ENCODE peak calls at places on chromosomes 6 and 20, in four cellular contexts. X is heart left ventricle, G is uterus, H is HCT116. Z is an unnamed sample.

GRCh38 chr6:121771937-121772717 is 336.7 kb downstream of the GJA1 start:
- DNase-seq in X (no peak), G (no peak), H (no peak), Z (no peak)

GRCh38 chr6:157143171-157143884 is 180.0 kb downstream of the TMEM242 start:
- DNase-seq in X (peak; percentile 67), G (no peak), H (no peak), Z (no peak)

GRCh38 chr6:156612361-156612760 is 164.8 kb upstream of the ARID1B start:
- DNase-seq in X (no peak), G (no peak), H (no peak), Z (no peak)

GRCh38 chr6:16787128-16787685 is 25.9 kb upstream of the ATXN1 start:
- DNase-seq in X (no peak), G (no peak), H (no peak), Z (no peak)

GRCh38 chr6:46044876-46045617 is 29.4 kb upstream of the CLIC5 start:
- DNase-seq in X (peak; percentile 68), G (no peak), H (peak; percentile 73), Z (peak; percentile 71)

GRCh38 chr6:14664616-14665315 is 547.2 kb downstream of the CD83 start:
- DNase-seq in X (no peak), G (no peak), H (no peak), Z (peak; percentile 29)

GRCh38 chr6:26578279-26578678 is 18.5 kb upstream of the ABT1 start:
- DNase-seq in X (no peak), G (no peak), H (no peak), Z (no peak)

GRCh38 chr6:157304840-157305675 is 18.3 kb downstream of the TMEM242 start:
- DNase-seq in X (no peak), G (no peak), H (no peak), Z (no peak)

GRCh38 chr20:51562027-51562333 is 19.5 kb upstream of the NFATC2 start:
- DNase-seq in X (no peak), G (no peak), H (no peak), Z (no peak)

GRCh38 chr6:107399927-107400326 is 59.4 kb downstream of the PDSS2 start:
- DNase-seq in X (no peak), G (no peak), H (no peak), Z (no peak)

GRCh38 chr20:1874534-1875168 is 20.6 kb upstream of the SIRPA start:
- DNase-seq in X (peak; percentile 59), G (no peak), H (no peak), Z (no peak)

GRCh38 chr20:43508106-43508505 is 609 bp downstream of the L3MBTL1 start:
- DNase-seq in X (no peak), G (no peak), H (no peak), Z (no peak)

GRCh38 chr6:37804676-37805075 is 14.9 kb upstream of the ZFAND3 start:
- DNase-seq in X (no peak), G (no peak), H (no peak), Z (no peak)

GRCh38 chr6:43006251-43006650 is 7.5 kb downstream of the MEA1 start:
- DNase-seq in X (no peak), G (no peak), H (no peak), Z (no peak)

GRCh38 chr6:12709556-12709955 is 7.0 kb upstream of the PHACTR1 start:
- DNase-seq in X (no peak), G (no peak), H (no peak), Z (no peak)

GRCh38 chr20:35883778-35884540 is 70.3 kb downstream of the SCAND1 start:
- DNase-seq in X (peak; percentile 70), G (peak; percentile 82), H (peak; percentile 85), Z (peak; percentile 69)

GRCh38 chr6:40627316-40627715 is 40.2 kb upstream of the LRFN2 start:
- DNase-seq in X (no peak), G (no peak), H (no peak), Z (no peak)

GRCh38 chr20:39259808-39260207 is 297.7 kb downstream of the DHX35 start:
- DNase-seq in X (no peak), G (no peak), H (no peak), Z (no peak)

GRCh38 chr6:126873351-126873750 is 245.1 kb upstream of the RSPO3 start:
- DNase-seq in X (no peak), G (no peak), H (no peak), Z (no peak)

GRCh38 chr20:9974324-9974723 is 60.5 kb upstream of the ANKEF1 start:
- DNase-seq in X (no peak), G (no peak), H (no peak), Z (no peak)

GRCh38 chr6:1613631-1614447 is 4.1 kb downstream of the FOXC1 start:
- DNase-seq in X (peak; percentile 52), G (no peak), H (no peak), Z (no peak)

GRCh38 chr6:1611322-1611571 is 1.5 kb downstream of the FOXC1 start:
- DNase-seq in X (peak; percentile 30), G (no peak), H (no peak), Z (no peak)

GRCh38 chr6:1611572-1612385 is 2.1 kb downstream of the FOXC1 start:
- DNase-seq in X (peak; percentile 28), G (no peak), H (no peak), Z (no peak)

GRCh38 chr6:1612902-1613301 is 3.2 kb downstream of the FOXC1 start:
- DNase-seq in X (no peak), G (no peak), H (no peak), Z (peak; percentile 94)

DNA sequence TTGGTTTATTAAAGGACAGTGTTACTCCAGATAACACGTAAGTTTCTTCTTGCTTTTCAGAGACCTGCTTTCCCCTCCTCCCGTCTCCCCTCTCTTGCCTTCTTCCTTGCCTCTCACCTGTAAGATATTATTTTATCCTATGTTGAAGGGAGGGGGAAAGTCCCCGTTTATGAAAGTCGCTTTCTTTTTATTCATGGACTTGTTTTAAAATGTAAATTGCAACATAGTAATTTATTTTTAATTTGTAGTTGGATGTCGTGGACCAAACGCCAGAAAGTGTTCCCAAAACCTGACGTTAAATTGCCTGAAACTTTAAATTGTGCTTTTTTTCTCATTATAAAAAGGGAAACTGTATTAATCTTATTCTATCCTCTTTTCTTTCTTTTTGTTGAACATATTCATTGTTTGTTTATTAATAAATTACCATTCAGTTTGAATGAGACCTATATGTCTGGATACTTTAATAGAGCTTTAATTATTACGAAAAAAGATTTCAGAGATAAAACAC is 2.7 kb downstream of the FOXC1 start:
- DNase-seq in X (no peak), G (no peak), H (no peak), Z (no peak)
- TF ChIP-seq POLR2A in X (no peak), G (no peak), H (no peak), Z (no peak)

GRCh38 chr6:36686668-36687513 is 8.4 kb downstream of the CDKN1A start:
- DNase-seq in X (no peak), G (no peak), H (no peak), Z (no peak)
- TF ChIP-seq POLR2A in X (no peak), G (no peak), H (no peak), Z (no peak)

GRCh38 chr20:41553142-41553879 is 64.9 kb downstream of the CHD6 start:
- DNase-seq in X (no peak), G (no peak), H (no peak), Z (no peak)
- TF ChIP-seq POLR2A in X (no peak), G (no peak), H (no peak), Z (no peak)

GRCh38 chr6:33313709-33314514 is at the start of gene TAPBP:
- DNase-seq in X (peak; percentile 62), G (peak; percentile 62), H (no peak), Z (peak; percentile 42)
- TF ChIP-seq POLR2A in X (no peak), G (peak; percentile 40), H (peak; percentile 49), Z (no peak)

GRCh38 chr20:31693987-31694661 is 28.5 kb downstream of the BCL2L1 start:
- DNase-seq in X (no peak), G (no peak), H (no peak), Z (no peak)

GRCh38 chr20:31698243-31698802 is 24.3 kb downstream of the BCL2L1 start:
- DNase-seq in X (no peak), G (no peak), H (no peak), Z (no peak)

GRCh38 chr20:31693402-31693801 is 29.3 kb downstream of the BCL2L1 start:
- DNase-seq in X (no peak), G (no peak), H (no peak), Z (no peak)

GRCh38 chr20:31694842-31695593 is 27.6 kb downstream of the BCL2L1 start:
- DNase-seq in X (no peak), G (no peak), H (no peak), Z (no peak)

GRCh38 chr20:31695849-31696804 is 26.5 kb downstream of the BCL2L1 start:
- DNase-seq in X (no peak), G (no peak), H (peak; percentile 84), Z (peak; percentile 81)
- TF ChIP-seq POLR2A in X (no peak), G (no peak), H (no peak), Z (no peak)

GRCh38 chr6:35729722-35730121 is 7.1 kb upstream of the ARMC12 start:
- DNase-seq in X (no peak), G (no peak), H (no peak), Z (no peak)
- TF ChIP-seq POLR2A in X (no peak), G (no peak), H (no peak), Z (no peak)

GRCh38 chr20:3685341-3685740 is 3.5 kb upstream of the ADAM33 start:
- DNase-seq in X (no peak), G (no peak), H (no peak), Z (no peak)
- TF ChIP-seq POLR2A in X (no peak), G (no peak), H (no peak), Z (no peak)